ENCODE peak calls at places on chromosomes 3 and 15, in four cellular contexts. One of them, this sample, is unnamed.

GRCh38 chr3:117700573-117701360 is 991.2 kb downstream of the TUSC7 start:
- DNase-seq in effector CD4-positive, alpha-beta T cell: no peak
- DNase-seq in naive thymus-derived CD8-positive, alpha-beta T cell: no peak
- DNase-seq in stimulated activated CD4-positive, alpha-beta T cell treated with anti-CD3 and anti-CD28 coated beads, Interleukin-2, amount 100 ng/mL, for 24 hours: no peak
- DNase-seq in this sample: no peak

GRCh38 chr3:129228891-129229585 is 20.4 kb upstream of the COPG1 start:
- DNase-seq in effector CD4-positive, alpha-beta T cell: no peak
- DNase-seq in naive thymus-derived CD8-positive, alpha-beta T cell: no peak
- DNase-seq in stimulated activated CD4-positive, alpha-beta T cell treated with anti-CD3 and anti-CD28 coated beads, Interleukin-2, amount 100 ng/mL, for 24 hours: no peak
- DNase-seq in this sample: no peak

GRCh38 chr3:385151-385550 is 188.6 kb downstream of the CHL1 start:
- DNase-seq in effector CD4-positive, alpha-beta T cell: no peak
- DNase-seq in naive thymus-derived CD8-positive, alpha-beta T cell: no peak
- DNase-seq in stimulated activated CD4-positive, alpha-beta T cell treated with anti-CD3 and anti-CD28 coated beads, Interleukin-2, amount 100 ng/mL, for 24 hours: no peak
- DNase-seq in this sample: no peak

GRCh38 chr15:50390549-50391264 is 33.5 kb upstream of the USP8 start:
- DNase-seq in effector CD4-positive, alpha-beta T cell: no peak
- DNase-seq in naive thymus-derived CD8-positive, alpha-beta T cell: no peak
- DNase-seq in stimulated activated CD4-positive, alpha-beta T cell treated with anti-CD3 and anti-CD28 coated beads, Interleukin-2, amount 100 ng/mL, for 24 hours: no peak
- DNase-seq in this sample: no peak

GRCh38 chr3:127097516-127097915 is 95.4 kb upstream of the PRR23E start:
- DNase-seq in effector CD4-positive, alpha-beta T cell: no peak
- DNase-seq in naive thymus-derived CD8-positive, alpha-beta T cell: no peak
- DNase-seq in stimulated activated CD4-positive, alpha-beta T cell treated with anti-CD3 and anti-CD28 coated beads, Interleukin-2, amount 100 ng/mL, for 24 hours: no peak
- DNase-seq in this sample: no peak

GRCh38 chr15:26771168-26771916 is 1.5 kb downstream of the GABRB3 start:
- DNase-seq in effector CD4-positive, alpha-beta T cell: no peak
- DNase-seq in naive thymus-derived CD8-positive, alpha-beta T cell: no peak
- DNase-seq in stimulated activated CD4-positive, alpha-beta T cell treated with anti-CD3 and anti-CD28 coated beads, Interleukin-2, amount 100 ng/mL, for 24 hours: no peak
- DNase-seq in this sample: no peak

GRCh38 chr3:190369701-190370295 is 18.2 kb upstream of the CLDN16 start:
- DNase-seq in effector CD4-positive, alpha-beta T cell: no peak
- DNase-seq in naive thymus-derived CD8-positive, alpha-beta T cell: no peak
- DNase-seq in stimulated activated CD4-positive, alpha-beta T cell treated with anti-CD3 and anti-CD28 coated beads, Interleukin-2, amount 100 ng/mL, for 24 hours: no peak
- DNase-seq in this sample: no peak

GRCh38 chr3:10510743-10511432 is 5.5 kb upstream of the ATP2B2 start:
- DNase-seq in effector CD4-positive, alpha-beta T cell: no peak
- DNase-seq in naive thymus-derived CD8-positive, alpha-beta T cell: no peak
- DNase-seq in stimulated activated CD4-positive, alpha-beta T cell treated with anti-CD3 and anti-CD28 coated beads, Interleukin-2, amount 100 ng/mL, for 24 hours: no peak
- DNase-seq in this sample: no peak

GRCh38 chr15:91409430-91409829 is 309.4 kb downstream of the SV2B start:
- DNase-seq in effector CD4-positive, alpha-beta T cell: no peak
- DNase-seq in naive thymus-derived CD8-positive, alpha-beta T cell: no peak
- DNase-seq in stimulated activated CD4-positive, alpha-beta T cell treated with anti-CD3 and anti-CD28 coated beads, Interleukin-2, amount 100 ng/mL, for 24 hours: no peak
- DNase-seq in this sample: no peak

GRCh38 chr15:58387130-58387529 is 44.7 kb upstream of the LIPC start:
- DNase-seq in effector CD4-positive, alpha-beta T cell: no peak
- DNase-seq in naive thymus-derived CD8-positive, alpha-beta T cell: no peak
- DNase-seq in stimulated activated CD4-positive, alpha-beta T cell treated with anti-CD3 and anti-CD28 coated beads, Interleukin-2, amount 100 ng/mL, for 24 hours: no peak
- DNase-seq in this sample: no peak

GRCh38 chr3:192906940-192907339 is 10.7 kb downstream of the MB21D2 start:
- DNase-seq in effector CD4-positive, alpha-beta T cell: no peak
- DNase-seq in naive thymus-derived CD8-positive, alpha-beta T cell: no peak
- DNase-seq in stimulated activated CD4-positive, alpha-beta T cell treated with anti-CD3 and anti-CD28 coated beads, Interleukin-2, amount 100 ng/mL, for 24 hours: no peak
- DNase-seq in this sample: no peak

GRCh38 chr15:101317473-101317872 is 22.4 kb upstream of the SNRPA1 start:
- DNase-seq in effector CD4-positive, alpha-beta T cell: no peak
- DNase-seq in naive thymus-derived CD8-positive, alpha-beta T cell: no peak
- DNase-seq in stimulated activated CD4-positive, alpha-beta T cell treated with anti-CD3 and anti-CD28 coated beads, Interleukin-2, amount 100 ng/mL, for 24 hours: no peak
- DNase-seq in this sample: no peak

GRCh38 chr15:80093854-80094418 is 34.5 kb downstream of the ZFAND6 start:
- DNase-seq in effector CD4-positive, alpha-beta T cell: no peak
- DNase-seq in naive thymus-derived CD8-positive, alpha-beta T cell: no peak
- DNase-seq in stimulated activated CD4-positive, alpha-beta T cell treated with anti-CD3 and anti-CD28 coated beads, Interleukin-2, amount 100 ng/mL, for 24 hours: peak
- DNase-seq in this sample: peak

GRCh38 chr3:64080839-64081630 is 57.7 kb upstream of the PSMD6 start:
- DNase-seq in effector CD4-positive, alpha-beta T cell: no peak
- DNase-seq in naive thymus-derived CD8-positive, alpha-beta T cell: no peak
- DNase-seq in stimulated activated CD4-positive, alpha-beta T cell treated with anti-CD3 and anti-CD28 coated beads, Interleukin-2, amount 100 ng/mL, for 24 hours: no peak
- DNase-seq in this sample: no peak

GRCh38 chr3:72310028-72310987 is 525.4 kb upstream of the PROK2 start:
- DNase-seq in effector CD4-positive, alpha-beta T cell: no peak
- DNase-seq in naive thymus-derived CD8-positive, alpha-beta T cell: no peak
- DNase-seq in stimulated activated CD4-positive, alpha-beta T cell treated with anti-CD3 and anti-CD28 coated beads, Interleukin-2, amount 100 ng/mL, for 24 hours: peak
- DNase-seq in this sample: peak

GRCh38 chr3:74897006-74897405 is 282.5 kb upstream of the CNTN3 start:
- DNase-seq in effector CD4-positive, alpha-beta T cell: no peak
- DNase-seq in naive thymus-derived CD8-positive, alpha-beta T cell: no peak
- DNase-seq in stimulated activated CD4-positive, alpha-beta T cell treated with anti-CD3 and anti-CD28 coated beads, Interleukin-2, amount 100 ng/mL, for 24 hours: no peak
- DNase-seq in this sample: no peak

GRCh38 chr15:78243076-78243475 is 8.7 kb upstream of the ACSBG1 start:
- DNase-seq in effector CD4-positive, alpha-beta T cell: no peak
- DNase-seq in naive thymus-derived CD8-positive, alpha-beta T cell: no peak
- DNase-seq in stimulated activated CD4-positive, alpha-beta T cell treated with anti-CD3 and anti-CD28 coated beads, Interleukin-2, amount 100 ng/mL, for 24 hours: no peak
- DNase-seq in this sample: no peak

GRCh38 chr3:122416966-122417365 is 1.1 kb upstream of the WDR5B start:
- DNase-seq in effector CD4-positive, alpha-beta T cell: no peak
- DNase-seq in naive thymus-derived CD8-positive, alpha-beta T cell: no peak
- DNase-seq in stimulated activated CD4-positive, alpha-beta T cell treated with anti-CD3 and anti-CD28 coated beads, Interleukin-2, amount 100 ng/mL, for 24 hours: no peak
- DNase-seq in this sample: peak

GRCh38 chr15:44033894-44034293 is 161.2 kb downstream of the FRMD5 start:
- DNase-seq in effector CD4-positive, alpha-beta T cell: no peak
- DNase-seq in naive thymus-derived CD8-positive, alpha-beta T cell: no peak
- DNase-seq in stimulated activated CD4-positive, alpha-beta T cell treated with anti-CD3 and anti-CD28 coated beads, Interleukin-2, amount 100 ng/mL, for 24 hours: no peak
- DNase-seq in this sample: no peak

GRCh38 chr15:74322558-74323180 is 44.8 kb downstream of the CYP11A1 start:
- DNase-seq in effector CD4-positive, alpha-beta T cell: peak
- DNase-seq in naive thymus-derived CD8-positive, alpha-beta T cell: peak
- DNase-seq in stimulated activated CD4-positive, alpha-beta T cell treated with anti-CD3 and anti-CD28 coated beads, Interleukin-2, amount 100 ng/mL, for 24 hours: peak
- DNase-seq in this sample: peak

This sample was measured in gastrocnemius medialis.